ENCODE peak calls at places on chromosomes 6 and 20, in ten cellular contexts. T is fibroblast of pulmonary artery, I is uterus, Q is HFF-Myc, S is SJSA1, A is mammary epithelial cell, O is AG10803, M is left ventricle myocardium inferior, J is mesenchymal stem cell, L is fibroblast of lung. E is an unnamed sample.

GRCh38 chr6:23981923-23982322 is 144.1 kb upstream of the NRSN1 start:
- DNase-seq in T (no peak), I (no peak), Q (no peak), S (no peak), A (no peak), O (no peak), M (no peak), J (no peak), L (no peak), E (no peak)

GRCh38 chr6:40326689-40327404 is 260.3 kb downstream of the LRFN2 start:
- DNase-seq in T (no peak), I (no peak), Q (no peak), S (no peak), A (no peak), O (no peak), M (no peak), J (no peak), L (no peak), E (no peak)

GRCh38 chr20:35621560-35621946 is 5.9 kb downstream of the SPAG4 start:
- DNase-seq in T (no peak), I (no peak), Q (no peak), S (no peak), A (no peak), O (no peak), M (no peak), J (no peak), L (no peak), E (no peak)

GRCh38 chr6:150233797-150234399 is 91.1 kb downstream of the PPP1R14C start:
- DNase-seq in T (no peak), I (no peak), Q (no peak), S (no peak), A (no peak), O (no peak), M (no peak), J (no peak), L (no peak), E (no peak)

GRCh38 chr6:143180205-143180604 is 119.5 kb downstream of the AIG1 start:
- DNase-seq in T (no peak), I (no peak), Q (no peak), S (no peak), A (no peak), O (no peak), M (no peak), J (no peak), L (no peak), E (no peak)

GRCh38 chr6:47836639-47837038 is 54.8 kb downstream of the OPN5 start:
- DNase-seq in T (no peak), I (no peak), Q (no peak), S (no peak), A (no peak), O (no peak), M (no peak), J (no peak), L (no peak), E (no peak)

GRCh38 chr6:129981598-129981997 is 36.8 kb upstream of the L3MBTL3 start:
- DNase-seq in T (peak; percentile 23), I (no peak), Q (no peak), S (no peak), A (peak; percentile 2), O (no peak), M (no peak), J (peak; percentile 5), L (peak; percentile 30), E (no peak)

GRCh38 chr6:107823047-107823557 is 1.0 kb downstream of the SCML4 start:
- DNase-seq in T (no peak), I (no peak), Q (no peak), S (no peak), A (no peak), O (no peak), M (no peak), J (no peak), L (no peak), E (no peak)

GRCh38 chr6:156767603-156768467 is 9.3 kb upstream of the ARID1B start:
- DNase-seq in T (no peak), I (no peak), Q (no peak), S (peak; percentile 40), A (no peak), O (no peak), M (no peak), J (peak; percentile 27), L (no peak), E (no peak)

GRCh38 chr6:42177514-42178364 is 4.6 kb downstream of the GUCA1A start:
- DNase-seq in T (no peak), I (no peak), Q (no peak), S (no peak), A (no peak), O (no peak), M (no peak), J (no peak), L (no peak), E (no peak)

GRCh38 chr20:24316731-24317130 is 152.7 kb upstream of the SYNDIG1 start:
- DNase-seq in T (no peak), I (no peak), Q (no peak), S (no peak), A (peak; percentile 50), O (no peak), M (no peak), J (no peak), L (no peak), E (no peak)

GRCh38 chr6:6771224-6771915 is 182.8 kb downstream of the LY86 start:
- DNase-seq in T (no peak), I (no peak), Q (no peak), S (no peak), A (peak; percentile 66), O (no peak), M (no peak), J (no peak), L (no peak), E (peak; percentile 74)

GRCh38 chr6:119137194-119138072 is 59.0 kb upstream of the FAM184A start:
- DNase-seq in T (peak; percentile 64), I (no peak), Q (no peak), S (no peak), A (peak; percentile 54), O (peak; percentile 60), M (no peak), J (peak; percentile 28), L (peak; percentile 71), E (no peak)

DNA sequence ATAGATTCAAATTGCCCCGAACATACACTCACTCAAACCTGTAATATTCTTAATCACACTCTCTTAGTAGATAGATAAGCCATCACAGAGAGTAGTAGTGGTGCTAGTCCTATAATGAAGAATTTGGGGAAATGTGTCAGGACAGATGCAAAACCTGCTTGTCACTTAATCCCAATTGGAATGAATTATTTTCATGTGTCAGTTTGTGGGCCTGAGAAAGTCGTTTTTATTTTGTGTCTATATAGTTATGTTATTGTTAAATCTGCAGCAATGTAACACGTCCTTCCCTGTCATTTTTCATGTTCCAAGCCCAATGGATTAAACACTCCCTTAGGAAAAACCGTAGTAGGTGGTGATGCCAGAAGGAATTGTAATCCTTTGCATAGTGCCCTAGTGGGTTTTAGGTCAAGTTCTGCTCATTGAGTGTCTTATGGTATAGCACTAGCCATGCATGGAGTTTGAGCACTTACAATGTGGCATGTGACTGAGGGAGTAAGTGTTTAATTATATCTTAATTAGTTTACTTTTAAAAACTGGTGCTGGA is 106.0 kb upstream of the PRSS16 start:
- DNase-seq in T (no peak), I (no peak), Q (no peak), S (no peak), A (no peak), O (no peak), M (no peak), J (no peak), L (no peak), E (no peak)
- H3K4me3 ChIP-seq in T (no peak overlapping the region), I (no peak overlapping the region), Q (peak overlapping the region; percentile 25), S (no peak overlapping the region), A (no peak overlapping the region), O (no peak overlapping the region), M (no peak overlapping the region), J (no peak overlapping the region), L (no peak overlapping the region), E (no peak overlapping the region)

GRCh38 chr20:574297-574942 is 30.8 kb upstream of the CSNK2A1 start:
- DNase-seq in T (no peak), I (no peak), Q (no peak), S (no peak), A (no peak), O (no peak), M (peak; percentile 42), J (no peak), L (no peak), E (no peak)

GRCh38 chr20:573414-574296 is 30.1 kb upstream of the CSNK2A1 start:
- DNase-seq in T (no peak), I (no peak), Q (no peak), S (no peak), A (no peak), O (no peak), M (no peak), J (no peak), L (no peak), E (no peak)

GRCh38 chr20:575230-575629 is 31.6 kb upstream of the CSNK2A1 start:
- DNase-seq in T (no peak), I (no peak), Q (no peak), S (no peak), A (no peak), O (no peak), M (no peak), J (no peak), L (no peak), E (no peak)

GRCh38 chr20:576156-576555 is 32.6 kb upstream of the CSNK2A1 start:
- DNase-seq in T (no peak), I (no peak), Q (no peak), S (no peak), A (no peak), O (no peak), M (no peak), J (no peak), L (no peak), E (no peak)

GRCh38 chr20:577167-577791 is 32.8 kb downstream of the TCF15 start:
- DNase-seq in T (peak; percentile 18), I (no peak), Q (peak; percentile 31), S (no peak), A (no peak), O (peak; percentile 4), M (no peak), J (peak; percentile 12), L (no peak), E (no peak)
- H3K4me3 ChIP-seq in T (no peak overlapping the region), I (no peak overlapping the region), Q (no peak overlapping the region), S (no peak overlapping the region), A (no peak overlapping the region), O (no peak overlapping the region), M (no peak overlapping the region), J (no peak overlapping the region), L (no peak overlapping the region), E (no peak overlapping the region)

DNA sequence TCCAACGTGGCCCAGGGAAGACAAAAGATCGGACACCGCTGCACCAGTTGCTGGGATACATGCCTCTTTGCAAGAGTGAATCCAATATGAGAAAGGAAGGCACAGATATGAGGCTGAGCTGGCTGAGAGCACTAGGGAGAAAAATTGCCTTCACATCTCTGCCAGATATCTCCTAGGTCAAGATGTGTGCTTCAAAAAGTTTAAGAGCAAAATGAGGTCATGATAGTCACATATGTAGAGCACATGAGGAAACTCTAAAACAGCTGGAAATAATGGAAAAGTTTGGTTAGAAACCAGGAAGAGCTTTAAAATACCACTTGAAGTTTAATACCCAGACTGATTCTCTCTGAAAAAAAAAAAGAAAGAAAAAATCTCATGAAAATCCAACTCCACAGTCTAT is 41.7 kb downstream of the OR2B2 start:
- DNase-seq in T (no peak), I (no peak), Q (no peak), S (no peak), A (no peak), O (peak; percentile 4), M (no peak), J (no peak), L (no peak), E (no peak)
- H3K4me3 ChIP-seq in T (no peak overlapping the region), I (no peak overlapping the region), Q (no peak overlapping the region), S (no peak overlapping the region), A (no peak overlapping the region), O (no peak overlapping the region), M (no peak overlapping the region), J (no peak overlapping the region), L (no peak overlapping the region), E (no peak overlapping the region)

GRCh38 chr6:77650098-77650663 is 2.7 kb upstream of the MEI4 start:
- DNase-seq in T (no peak), I (no peak), Q (no peak), S (no peak), A (no peak), O (no peak), M (peak; percentile 31), J (peak; percentile 31), L (no peak), E (no peak)
- H3K4me3 ChIP-seq in T (no peak overlapping the region), I (no peak overlapping the region), Q (no peak overlapping the region), S (no peak overlapping the region), A (no peak overlapping the region), O (no peak overlapping the region), M (peak overlapping the region; percentile 60), J (no peak overlapping the region), L (no peak overlapping the region), E (no peak overlapping the region)